ENCODE peak calls at places on chromosomes 4 and X, in four cellular contexts. Q is hypothalamus, D is ovary, U is upper lobe of left lung. R is an unnamed sample.

GRCh38 chrX:43604753-43605152 is 51.3 kb upstream of the MAOA start:
- DNase-seq in U (no peak), Q (no peak), D (no peak), R (no peak)

GRCh38 chr4:14520171-14520570 is 482.1 kb upstream of the CPEB2 start:
- DNase-seq in U (no peak), D (no peak), Q (no peak), R (no peak)

GRCh38 chr4:78512357-78512920 is 39.1 kb upstream of the ANXA3 start:
- DNase-seq in Q (no peak), U (peak; percentile 7), D (no peak), R (no peak)

GRCh38 chrX:4382273-4382672 is 668.8 kb upstream of the PRKX start:
- DNase-seq in Q (no peak), U (no peak), D (no peak), R (no peak)

GRCh38 chr4:89757154-89757723 is 79.7 kb downstream of the SNCA start:
- DNase-seq in D (no peak), Q (no peak), U (no peak), R (no peak)

GRCh38 chr4:99723555-99724450 is 66.2 kb upstream of the C4orf54 start:
- DNase-seq in D (peak; percentile 46), Q (peak; percentile 3), U (no peak), R (no peak)

GRCh38 chr4:54794033-54794432 is 136.3 kb downstream of the KIT start:
- DNase-seq in U (no peak), Q (no peak), D (no peak), R (no peak)

GRCh38 chr4:107893171-107894137 is 37.9 kb upstream of the CYP2U1 start:
- DNase-seq in U (no peak), D (no peak), Q (no peak), R (no peak)

GRCh38 chr4:164345756-164346155 is 408.2 kb upstream of the SMIM31 start:
- DNase-seq in U (no peak), D (no peak), Q (no peak), R (no peak)

GRCh38 chr4:105632599-105632998 is 75.9 kb downstream of the INTS12 start:
- DNase-seq in Q (no peak), U (no peak), D (no peak), R (no peak)

GRCh38 chr4:185695743-185696142 is 116.3 kb downstream of the SORBS2 start:
- DNase-seq in D (no peak), U (no peak), Q (no peak), R (no peak)

GRCh38 chr4:103098746-103099421 is 750 bp downstream of the BDH2 start:
- DNase-seq in Q (no peak), U (no peak), D (no peak), R (no peak)

GRCh38 chr4:183797041-183797444 is 108.1 kb upstream of the STOX2 start:
- DNase-seq in Q (no peak), D (no peak), U (peak; percentile 89), R (no peak)

GRCh38 chrX:110001702-110002299 is 1.1 kb upstream of the TMEM164 start:
- DNase-seq in Q (no peak), D (no peak), U (no peak), R (no peak)

GRCh38 chr4:173171098-173171497 is 2.5 kb downstream of the GALNT7 start:
- DNase-seq in Q (no peak), U (no peak), D (no peak), R (no peak)

GRCh38 chr4:53313510-53313909 is 52.4 kb downstream of the SCFD2 start:
- DNase-seq in D (no peak), U (no peak), Q (no peak), R (no peak)

GRCh38 chr4:128716325-128716724 is 93.2 kb upstream of the JADE1 start:
- DNase-seq in U (no peak), Q (no peak), D (peak; percentile 26), R (no peak)

GRCh38 chr4:75895744-75896314 is 6.4 kb downstream of the PPEF2 start:
- DNase-seq in U (no peak), Q (no peak), D (no peak), R (no peak)

GRCh38 chr4:150286656-150287055 is 208.4 kb downstream of the DCLK2 start:
- DNase-seq in D (no peak), U (no peak), Q (no peak), R (no peak)

GRCh38 chr4:6824071-6824470 is 41.5 kb downstream of the KIAA0232 start:
- DNase-seq in U (no peak), D (no peak), Q (no peak), R (no peak)

GRCh38 chr4:38322709-38323108 is 341.3 kb upstream of the KLF3 start:
- DNase-seq in U (no peak), Q (no peak), D (peak; percentile 52), R (no peak)

GRCh38 chr4:25320374-25321172 is 8.0 kb downstream of the ZCCHC4 start:
- DNase-seq in D (no peak), U (no peak), Q (no peak), R (no peak)

GRCh38 chr4:108965031-108965430 is 202.2 kb upstream of the ETNPPL start:
- DNase-seq in D (no peak), Q (no peak), U (no peak), R (no peak)

GRCh38 chr4:168856312-168856711 is 153.7 kb downstream of the CBR4 start:
- DNase-seq in D (no peak), U (no peak), Q (no peak), R (no peak)

GRCh38 chr4:81906905-81907304 is 435.2 kb upstream of the RASGEF1B start:
- DNase-seq in D (no peak), Q (no peak), U (no peak), R (no peak)

GRCh38 chr4:76562161-76562560 is 127.1 kb downstream of the SHROOM3 start:
- DNase-seq in D (no peak), U (no peak), Q (no peak), R (no peak)

GRCh38 chr4:107719211-107719926 is 665 bp downstream of the PAPSS1 start:
- DNase-seq in D (no peak), U (no peak), Q (peak; percentile 38), R (no peak)

GRCh38 chrX:107849747-107850478 is 24.2 kb downstream of the MID2 start:
- DNase-seq in U (no peak), D (no peak), Q (no peak), R (no peak)

GRCh38 chr4:1169171-1169671 is 3.2 kb downstream of the SPON2 start:
- DNase-seq in U (peak; percentile 59), Q (no peak), D (no peak), R (peak; percentile 63)

GRCh38 chr4:41933997-41934812 is 1.0 kb upstream of the TMEM33 start:
- DNase-seq in Q (no peak), U (no peak), D (no peak), R (no peak)

GRCh38 chr4:8085491-8086479 is 72.8 kb downstream of the ABLIM2 start:
- DNase-seq in U (no peak), Q (no peak), D (no peak), R (no peak)

R was measured in suprapubic skin.